ENCODE peak calls at places on chromosomes 3 and 15, in seven cellular contexts. D is right atrium auricular region, X is stromal cell of bone marrow, O is BE2C, C is AG08396, I is HEK293T, E is NCI-H1436 treated with DMSO at 0.1 percent for 48 hours. P is an unnamed sample.

GRCh38 chr3:10205461-10206165 is 40.9 kb downstream of the IRAK2 start:
- DNase-seq in D (no peak), X (peak), O (no peak), C (peak), I (no peak), E (no peak), P (no peak)

GRCh38 chr15:47409601-47410000 is 307.7 kb upstream of the SEMA6D start:
- DNase-seq in D (no peak), X (no peak), O (no peak), C (no peak), I (no peak), E (no peak), P (no peak)

GRCh38 chr15:42427429-42428223 is 63.3 kb downstream of the ZNF106 start:
- DNase-seq in D (no peak), X (peak), O (no peak), C (peak), I (no peak), E (no peak), P (no peak)

GRCh38 chr3:99825239-99825638 is 7.6 kb downstream of the CMSS1 start:
- DNase-seq in D (no peak), X (no peak), O (no peak), C (peak), I (no peak), E (no peak), P (no peak)

GRCh38 chr3:5054098-5054497 is 68.0 kb upstream of the ARL8B start:
- DNase-seq in D (no peak), X (no peak), O (no peak), C (no peak), I (no peak), E (no peak), P (no peak)

GRCh38 chr15:63089260-63090043 is 32.2 kb upstream of the LACTB start:
- DNase-seq in D (no peak), X (peak), O (peak), C (peak), I (no peak), E (no peak), P (no peak)

GRCh38 chr3:31275038-31275562 is 257.6 kb upstream of the STT3B start:
- DNase-seq in D (no peak), X (peak), O (no peak), C (peak), I (no peak), E (no peak), P (no peak)

GRCh38 chr3:155978324-155978723 is 107.9 kb downstream of the GMPS start:
- DNase-seq in D (no peak), X (no peak), O (no peak), C (no peak), I (no peak), E (no peak), P (no peak)

GRCh38 chr15:77870195-77871065 is 207.1 kb downstream of the TBC1D2B start:
- DNase-seq in D (peak), X (no peak), O (peak), C (peak), I (peak), E (no peak), P (no peak)

GRCh38 chr15:49721091-49721490 is 100.2 kb downstream of the DTWD1 start:
- DNase-seq in D (no peak), X (no peak), O (no peak), C (no peak), I (no peak), E (no peak), P (no peak)

GRCh38 chr3:128319107-128319506 is 147.6 kb downstream of the DNAJB8 start:
- DNase-seq in D (no peak), X (no peak), O (peak), C (no peak), I (no peak), E (no peak), P (no peak)

GRCh38 chr15:24676431-24676830 is 856 bp downstream of the NPAP1 start:
- DNase-seq in D (no peak), X (no peak), O (no peak), C (no peak), I (no peak), E (no peak), P (no peak)

GRCh38 chr3:54408328-54408727 is 286.0 kb downstream of the CACNA2D3 start:
- DNase-seq in D (no peak), X (no peak), O (no peak), C (no peak), I (no peak), E (no peak), P (no peak)

GRCh38 chr3:89314454-89314853 is 207.0 kb downstream of the EPHA3 start:
- DNase-seq in D (no peak), X (peak), O (no peak), C (peak), I (peak), E (no peak), P (no peak)

GRCh38 chr3:46938118-46938517 is 38.4 kb downstream of the CCDC12 start:
- DNase-seq in D (no peak), X (no peak), O (no peak), C (no peak), I (no peak), E (no peak), P (no peak)

GRCh38 chr3:12780776-12781175 is 15.7 kb upstream of the CAND2 start:
- DNase-seq in D (no peak), X (no peak), O (no peak), C (no peak), I (no peak), E (no peak), P (no peak)

GRCh38 chr15:88331291-88331690 is 74.8 kb upstream of the NTRK3 start:
- DNase-seq in D (no peak), X (no peak), O (peak), C (peak), I (peak), E (no peak), P (no peak)

GRCh38 chr3:38354588-38355344 is 8.2 kb downstream of the XYLB start:
- DNase-seq in D (no peak), X (no peak), O (no peak), C (no peak), I (no peak), E (no peak), P (no peak)

GRCh38 chr3:58487140-58487886 is 4.6 kb upstream of the KCTD6 start:
- DNase-seq in D (no peak), X (peak), O (peak), C (peak), I (no peak), E (no peak), P (no peak)

GRCh38 chr15:88513195-88513594 is 33.3 kb downstream of the DET1 start:
- DNase-seq in D (no peak), X (peak), O (no peak), C (peak), I (no peak), E (no peak), P (no peak)

GRCh38 chr3:188947401-188947982 is 224.3 kb upstream of the TPRG1 start:
- DNase-seq in D (peak), X (no peak), O (peak), C (peak), I (peak), E (peak), P (peak)

P was measured in NCI-H187 treated with DMSO at 0.1 percent for 48 hours.